ENCODE peak calls at places on chromosome 21, in seven cellular contexts. T is gastrocnemius medialis, P is testis, N is GM12878, C is Peyer's patch, L is esophagus squamous epithelium, G is heart left ventricle. R is an unnamed sample. For H3K27me3, the result is how much of the 10 kb centered on the place peaks cover.

GRCh38 chr21:26591543-26591942 is 18.5 kb upstream of the CYYR1 start:
- DNase-seq in T (no peak), P (no peak), N (no peak), C (no peak), L (no peak), G (no peak), R (no peak)

GRCh38 chr21:23593582-23593981 is 2013.7 kb downstream of the MRPL39 start:
- DNase-seq in T (no peak), P (no peak), N (no peak), C (no peak), L (no peak), G (no peak), R (no peak)

GRCh38 chr21:40433575-40433974 is 413.4 kb downstream of the DSCAM start:
- DNase-seq in T (no peak), P (no peak), N (no peak), C (no peak), L (no peak), G (no peak), R (no peak)

GRCh38 chr21:38917045-38917774 is 111.5 kb downstream of the ETS2 start:
- DNase-seq in T (no peak), P (no peak), N (no peak), C (peak), L (no peak), G (no peak), R (no peak)

GRCh38 chr21:34775793-34776192 is 107.0 kb downstream of the CLIC6 start:
- DNase-seq in T (no peak), P (no peak), N (no peak), C (no peak), L (no peak), G (no peak), R (no peak)

GRCh38 chr21:38912355-38912619 is 106.6 kb downstream of the ETS2 start:
- DNase-seq in T (no peak), P (no peak), N (no peak), C (peak), L (no peak), G (no peak), R (no peak)

GRCh38 chr21:33268736-33269441 is 2.7 kb downstream of the IL10RB start:
- DNase-seq in T (peak), P (no peak), N (peak), C (peak), L (no peak), G (no peak), R (peak)

GRCh38 chr21:18384771-18385170 is 18.8 kb downstream of the TMPRSS15 start:
- DNase-seq in T (no peak), P (no peak), N (no peak), C (no peak), L (no peak), G (no peak), R (no peak)

GRCh38 chr21:32380940-32381339 is 11.9 kb downstream of the URB1 start:
- DNase-seq in T (no peak), P (no peak), N (no peak), C (no peak), L (no peak), G (no peak), R (no peak)

GRCh38 chr21:38669186-38669585 is 136.5 kb upstream of the ETS2 start:
- DNase-seq in T (no peak), P (no peak), N (no peak), C (no peak), L (no peak), G (no peak), R (no peak)

GRCh38 chr21:38913120-38913975 is 107.6 kb downstream of the ETS2 start:
- DNase-seq in T (peak), P (peak), N (no peak), C (peak), L (no peak), G (peak), R (peak)

GRCh38 chr21:34642211-34643075 is 26.4 kb upstream of the CLIC6 start:
- DNase-seq in T (no peak), P (no peak), N (peak), C (no peak), L (no peak), G (no peak), R (no peak)

GRCh38 chr21:39850333-39850732 is 16.9 kb upstream of the PCP4 start:
- DNase-seq in T (no peak), P (no peak), N (no peak), C (no peak), L (no peak), G (no peak), R (no peak)

GRCh38 chr21:17441370-17441769 is 71.5 kb upstream of the CXADR start:
- DNase-seq in T (no peak), P (peak), N (no peak), C (no peak), L (no peak), G (no peak), R (peak)

GRCh38 chr21:38989745-38990423 is 184.2 kb downstream of the ETS2 start:
- DNase-seq in T (peak), P (no peak), N (no peak), C (no peak), L (no peak), G (no peak), R (peak)

GRCh38 chr21:29115899-29116298 is 14.5 kb upstream of the MAP3K7CL start:
- DNase-seq in T (no peak), P (no peak), N (no peak), C (no peak), L (no peak), G (no peak), R (no peak)

GRCh38 chr21:29335720-29336119 is 37.0 kb downstream of the BACH1 start:
- DNase-seq in T (no peak), P (no peak), N (no peak), C (no peak), L (no peak), G (no peak), R (no peak)

GRCh38 chr21:26099610-26100219 is 70.9 kb downstream of the APP start:
- DNase-seq in T (no peak), P (no peak), N (no peak), C (no peak), L (no peak), G (no peak), R (no peak)

GRCh38 chr21:29382029-29382654 is 83.4 kb downstream of the BACH1 start:
- DNase-seq in T (no peak), P (no peak), N (no peak), C (no peak), L (no peak), G (no peak), R (no peak)

GRCh38 chr21:25457411-25457810 is 149.9 kb downstream of the MRPL39 start:
- DNase-seq in T (no peak), P (no peak), N (peak), C (no peak), L (no peak), G (no peak), R (no peak)

GRCh38 chr21:26106562-26106961 is 64.0 kb downstream of the APP start:
- DNase-seq in T (no peak), P (no peak), N (no peak), C (no peak), L (no peak), G (no peak), R (no peak)

GRCh38 chr21:34846601-34847112 is 177.9 kb downstream of the CLIC6 start:
- DNase-seq in T (peak), P (no peak), N (no peak), C (no peak), L (no peak), G (no peak), R (no peak)

GRCh38 chr21:33441489-33442477 is 38.0 kb downstream of the TMEM50B start:
- DNase-seq in T (peak), P (no peak), N (peak), C (no peak), L (no peak), G (peak), R (no peak)

GRCh38 chr21:31161157-31161556 is 122.9 kb upstream of the KRTAP19-8 start:
- DNase-seq in T (no peak), P (peak), N (no peak), C (no peak), L (no peak), G (no peak), R (no peak)

GRCh38 chr21:14952916-14953315 is 111.9 kb downstream of the NRIP1 start:
- DNase-seq in T (no peak), P (no peak), N (no peak), C (no peak), L (no peak), G (no peak), R (no peak)

GRCh38 chr21:22019766-22020165 is 1021.6 kb downstream of the NCAM2 start:
- DNase-seq in T (no peak), P (no peak), N (no peak), C (no peak), L (no peak), G (no peak), R (no peak)

GRCh38 chr21:39217356-39218081 is 34.3 kb upstream of the PSMG1 start:
- DNase-seq in T (no peak), P (no peak), N (no peak), C (no peak), L (no peak), G (no peak), R (no peak)

GRCh38 chr21:33302055-33302454 is 22.7 kb upstream of the IFNAR1 start:
- DNase-seq in T (no peak), P (no peak), N (no peak), C (no peak), L (no peak), G (no peak), R (no peak)

GRCh38 chr21:37268186-37268503 is 1.0 kb upstream of the VPS26C start:
- DNase-seq in T (no peak), P (no peak), N (no peak), C (no peak), L (no peak), G (no peak), R (no peak)
- H3K4me3 ChIP-seq in T (peak), P (peak), N (peak), C (peak), L (peak), G (peak), R (peak)

DNA sequence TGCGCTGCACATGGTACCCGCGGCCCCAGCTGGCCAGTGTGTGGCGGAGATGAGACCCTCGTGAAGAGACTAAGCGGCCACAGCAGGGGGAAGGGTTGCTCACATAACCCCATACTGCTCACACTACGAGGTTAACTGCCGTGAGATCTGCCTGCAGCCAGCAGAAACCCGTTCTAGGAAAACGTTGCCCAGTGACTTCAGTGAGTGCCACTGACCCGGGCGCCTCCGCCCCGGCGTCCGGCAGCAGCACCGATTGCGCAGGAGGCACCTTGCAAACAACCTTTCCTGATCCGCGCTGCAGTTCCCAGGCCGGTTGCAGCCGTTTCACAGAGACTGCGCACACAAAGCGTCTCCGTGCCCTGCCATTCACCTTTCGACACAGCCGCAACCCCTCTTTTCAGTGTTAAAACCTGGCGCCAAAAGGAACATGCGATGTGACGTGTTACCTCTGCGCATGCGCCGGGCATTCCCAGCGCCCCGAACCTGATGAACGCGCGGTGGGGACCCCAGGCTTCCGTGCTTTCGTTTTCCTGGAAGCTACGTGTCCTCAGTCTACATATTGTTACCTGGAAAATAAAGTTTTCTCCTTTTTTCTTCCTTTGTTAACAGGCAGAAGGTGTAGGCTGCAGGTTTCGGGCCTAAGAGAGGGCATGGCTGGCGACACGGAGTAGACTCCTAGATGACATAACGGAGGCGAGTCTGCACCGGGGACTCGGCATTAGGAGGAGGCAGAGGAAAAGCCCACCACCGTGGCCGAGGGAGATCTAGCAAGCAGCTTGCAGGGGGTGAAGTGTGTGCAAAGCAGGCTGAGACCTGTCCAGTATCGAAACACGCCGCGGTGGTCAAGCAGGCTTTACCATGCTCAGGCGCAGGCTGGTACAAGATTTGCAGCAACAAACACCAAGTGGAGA is 8.9 kb downstream of the VPS26C start:
- DNase-seq in T (peak), P (peak), N (peak), C (peak), L (no peak), G (peak), R (peak)
- TF ChIP-seq POLR2A in T (no peak), P (no peak), N (peak), C (no peak), L (peak), G (no peak), R (peak)

DNA sequence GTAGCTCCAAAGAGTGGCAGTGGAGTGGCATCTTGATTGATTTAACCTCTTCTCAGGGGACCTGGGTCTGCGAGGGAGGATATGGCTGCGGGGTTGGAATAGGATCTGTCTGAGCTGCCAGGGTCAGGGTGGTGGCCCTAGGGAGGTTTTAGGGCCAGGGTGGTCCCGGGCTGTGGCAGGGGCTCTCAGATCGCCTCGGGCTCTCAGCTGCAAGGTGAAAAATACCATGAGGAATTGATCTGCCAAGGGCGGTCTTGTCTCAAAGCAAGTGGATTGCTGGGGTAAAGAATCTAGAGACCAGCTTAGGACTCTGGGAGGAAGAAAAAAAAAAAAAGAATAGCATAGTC is 3.7 kb downstream of the SIM2 start:
- DNase-seq in T (no peak), P (no peak), N (no peak), C (no peak), L (no peak), G (no peak), R (no peak)
- H3K27me3 ChIP-seq in T (half or more), P (under half), N (under half), C (under half), L (under half), G (half or more), R (half or more)

GRCh38 chr21:42496120-42496838 is at the start of gene RSPH1:
- DNase-seq in T (peak), P (peak), N (peak), C (peak), L (peak), G (peak), R (peak)

GRCh38 chr21:42493109-42494060 is 2.6 kb downstream of the RSPH1 start:
- DNase-seq in T (no peak), P (peak), N (no peak), C (peak), L (no peak), G (no peak), R (no peak)

GRCh38 chr21:42496839-42497202 is 797 bp upstream of the RSPH1 start:
- DNase-seq in T (no peak), P (peak), N (no peak), C (no peak), L (no peak), G (no peak), R (no peak)

GRCh38 chr21:42495765-42496119 is 282 bp downstream of the RSPH1 start:
- DNase-seq in T (no peak), P (peak), N (no peak), C (no peak), L (no peak), G (no peak), R (no peak)

GRCh38 chr21:42495027-42495426 is 997 bp downstream of the RSPH1 start:
- DNase-seq in T (no peak), P (peak), N (no peak), C (no peak), L (no peak), G (no peak), R (no peak)
- H3K4me3 ChIP-seq in T (no peak), P (no peak), N (no peak), C (no peak), L (no peak), G (no peak), R (no peak)

DNA sequence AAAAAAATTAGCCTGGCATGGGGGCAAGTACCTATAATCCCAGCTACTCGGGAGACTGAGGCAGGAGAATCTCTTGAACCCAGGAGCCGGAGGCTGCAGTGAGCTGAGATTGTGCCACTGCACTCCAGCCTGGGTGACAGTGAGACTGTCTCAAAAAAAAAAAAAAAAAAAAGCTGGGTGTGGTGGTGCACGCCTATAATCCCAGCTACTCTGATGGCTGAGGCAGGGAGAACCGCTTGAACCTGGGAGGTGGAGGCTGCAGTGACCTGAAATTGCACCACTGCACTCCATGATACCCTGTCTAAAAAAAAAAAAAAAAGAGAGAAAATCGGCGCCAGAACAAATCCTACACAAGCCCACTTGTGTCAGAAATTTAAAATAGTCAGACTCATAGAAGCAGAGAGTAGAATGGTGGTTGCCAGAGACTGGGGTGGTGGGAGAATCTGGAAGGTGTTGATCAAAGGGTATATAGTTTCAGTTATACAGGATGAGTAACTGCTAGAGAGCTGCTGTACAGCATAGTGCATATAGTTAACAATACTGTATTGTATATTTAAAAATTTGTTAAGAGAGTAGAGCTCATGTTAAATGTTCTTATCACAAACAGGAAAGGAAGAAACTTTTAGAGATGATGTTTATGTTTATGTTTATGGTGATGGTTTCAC is 9.6 kb downstream of the DIP2A start:
- DNase-seq in T (no peak), P (no peak), N (no peak), C (no peak), L (no peak), G (no peak), R (no peak)
- TF ChIP-seq POLR2A in T (no peak), P (no peak), N (no peak), C (no peak), L (no peak), G (no peak), R (no peak)

GRCh38 chr21:44712203-44713028 is 1.0 kb upstream of the TSPEAR start:
- DNase-seq in T (no peak), P (no peak), N (no peak), C (no peak), L (no peak), G (no peak), R (no peak)

GRCh38 chr21:44710756-44711326 is 531 bp downstream of the TSPEAR start:
- DNase-seq in T (no peak), P (no peak), N (no peak), C (no peak), L (no peak), G (no peak), R (no peak)

GRCh38 chr21:44710294-44710665 is 1.1 kb downstream of the TSPEAR start:
- DNase-seq in T (no peak), P (no peak), N (no peak), C (peak), L (no peak), G (no peak), R (no peak)

GRCh38 chr21:44713130-44713529 is 1.8 kb upstream of the TSPEAR start:
- DNase-seq in T (no peak), P (no peak), N (no peak), C (peak), L (no peak), G (no peak), R (no peak)

GRCh38 chr21:44711327-44712202 is at the start of gene TSPEAR:
- DNase-seq in T (no peak), P (no peak), N (no peak), C (peak), L (no peak), G (no peak), R (no peak)
- H3K27me3 ChIP-seq in T (half or more), P (under half), N (under half), C (under half), L (under half), G (half or more), R (under half)